ENCODE peak calls at places on chromosomes 12 and 14, in four cellular contexts. B is tibial nerve, K is A549, I is lower leg skin. S is an unnamed sample.

GRCh38 chr12:53483979-53484377 is 15.3 kb downstream of the MAP3K12 start:
- DNase-seq in B (no peak), K (no peak), I (no peak), S (no peak)

GRCh38 chr12:753401-754237 is 1.2 kb downstream of the WNK1 start:
- DNase-seq in I (peak), B (peak), K (no peak), S (peak)

GRCh38 chr14:69093551-69094421 is 59.1 kb downstream of the DCAF5 start:
- DNase-seq in I (no peak), B (no peak), K (no peak), S (no peak)

GRCh38 chr12:91513354-91513753 is 330.7 kb upstream of the DCN start:
- DNase-seq in B (no peak), K (no peak), I (no peak), S (no peak)

GRCh38 chr12:5977556-5977955 is 32.5 kb upstream of the ANO2 start:
- DNase-seq in I (no peak), B (no peak), K (no peak), S (no peak)

GRCh38 chr12:71870409-71870808 is 30.9 kb downstream of the TBC1D15 start:
- DNase-seq in I (no peak), B (no peak), K (no peak), S (no peak)

GRCh38 chr14:23483216-23483854 is 13.8 kb downstream of the NGDN start:
- DNase-seq in B (no peak), K (peak), I (no peak), S (peak)

GRCh38 chr12:12735301-12735700 is 18.1 kb downstream of the CDKN1B start:
- DNase-seq in K (no peak), I (no peak), B (no peak), S (no peak)

GRCh38 chr14:22939684-22940083 is 10.5 kb upstream of the PRMT5 start:
- DNase-seq in B (no peak), K (no peak), I (no peak), S (no peak)

GRCh38 chr12:113587720-113588119 is 116.0 kb upstream of the LHX5 start:
- DNase-seq in K (no peak), B (no peak), I (no peak), S (no peak)

GRCh38 chr14:84006643-84007137 is 1523.3 kb upstream of the FLRT2 start:
- DNase-seq in I (no peak), B (no peak), K (no peak), S (no peak)
- TF ChIP-seq CTCF in I (no peak), B (no peak), K (no peak), S (no peak)

GRCh38 chr14:99633913-99634312 is 11.0 kb upstream of the HHIPL1 start:
- DNase-seq in I (no peak), K (no peak), B (no peak), S (no peak)

GRCh38 chr14:99635116-99635515 is 9.8 kb upstream of the HHIPL1 start:
- DNase-seq in K (no peak), I (no peak), B (no peak), S (no peak)

GRCh38 chr14:99637624-99638023 is 7.3 kb upstream of the HHIPL1 start:
- DNase-seq in B (no peak), K (no peak), I (no peak), S (no peak)

GRCh38 chr14:99634443-99634842 is 10.5 kb upstream of the HHIPL1 start:
- DNase-seq in K (no peak), B (no peak), I (no peak), S (no peak)

DNA sequence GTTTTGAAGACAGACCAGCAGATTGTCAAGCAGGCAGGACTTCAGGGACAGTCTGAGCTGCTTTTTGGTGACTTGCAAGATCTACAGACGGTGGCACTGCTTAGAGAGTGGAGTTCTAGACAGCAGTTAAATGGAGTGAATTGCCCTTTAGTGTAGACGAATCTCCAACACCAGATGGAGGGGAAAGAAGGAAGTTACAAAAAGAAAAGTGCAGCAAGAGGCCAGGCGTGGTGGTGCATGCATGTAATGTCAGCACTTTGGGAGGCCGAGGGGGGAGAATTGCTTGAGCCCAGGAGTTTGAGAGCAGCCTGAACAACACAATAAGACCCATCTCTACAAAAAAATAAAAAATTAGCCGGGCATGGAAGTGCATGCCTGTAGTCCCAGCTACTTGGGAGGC is 8.4 kb upstream of the HHIPL1 start:
- DNase-seq in K (no peak), I (no peak), B (no peak), S (no peak)
- TF ChIP-seq CTCF in K (no peak), I (no peak), B (no peak), S (no peak)

DNA sequence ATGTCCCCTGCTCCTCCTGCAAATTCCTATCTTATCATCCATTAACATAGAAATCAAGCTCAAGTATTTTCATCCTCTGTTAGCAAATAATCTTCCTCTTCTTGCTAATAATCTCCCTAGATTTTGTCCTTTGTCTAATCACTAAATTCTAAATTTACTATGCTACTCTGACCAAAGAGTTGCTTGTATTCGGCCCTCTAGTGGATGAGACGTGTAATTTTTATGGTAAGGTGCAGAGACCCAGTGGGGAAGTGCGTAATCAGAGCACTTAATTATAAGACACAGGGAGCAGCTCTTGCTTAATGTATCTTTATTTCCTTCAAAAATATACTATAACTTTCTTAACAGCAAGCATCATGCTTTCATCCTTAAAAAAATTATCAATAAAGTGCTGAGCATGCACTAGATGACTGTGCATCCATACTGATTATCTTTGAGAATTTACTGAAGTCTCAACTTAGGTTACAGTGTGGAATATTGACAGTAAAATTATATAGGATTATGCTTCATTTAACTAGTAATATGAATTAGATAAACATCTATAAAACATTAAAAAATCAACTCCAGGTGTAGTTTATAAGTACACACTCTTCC is 212.6 kb downstream of the SLC16A7 start:
- DNase-seq in I (no peak), B (no peak), K (peak), S (no peak)
- TF ChIP-seq CTCF in I (peak), B (peak), K (peak), S (peak)

GRCh38 chr12:46373303-46374182 is 970 bp upstream of the SLC38A2 start:
- DNase-seq in B (peak), K (peak), I (peak), S (peak)
- TF ChIP-seq CTCF in B (no peak), K (no peak), I (no peak), S (no peak)

GRCh38 chr12:2083008-2083407 is 30.2 kb downstream of the CACNA1C start:
- DNase-seq in I (no peak), K (no peak), B (no peak), S (no peak)

GRCh38 chr12:2082321-2082720 is 29.5 kb downstream of the CACNA1C start:
- DNase-seq in B (no peak), K (no peak), I (no peak), S (no peak)

GRCh38 chr12:2083561-2083960 is 30.8 kb downstream of the CACNA1C start:
- DNase-seq in K (no peak), I (no peak), B (no peak), S (no peak)

GRCh38 chr12:2080604-2081003 is 27.8 kb downstream of the CACNA1C start:
- DNase-seq in K (no peak), B (no peak), I (no peak), S (no peak)

DNA sequence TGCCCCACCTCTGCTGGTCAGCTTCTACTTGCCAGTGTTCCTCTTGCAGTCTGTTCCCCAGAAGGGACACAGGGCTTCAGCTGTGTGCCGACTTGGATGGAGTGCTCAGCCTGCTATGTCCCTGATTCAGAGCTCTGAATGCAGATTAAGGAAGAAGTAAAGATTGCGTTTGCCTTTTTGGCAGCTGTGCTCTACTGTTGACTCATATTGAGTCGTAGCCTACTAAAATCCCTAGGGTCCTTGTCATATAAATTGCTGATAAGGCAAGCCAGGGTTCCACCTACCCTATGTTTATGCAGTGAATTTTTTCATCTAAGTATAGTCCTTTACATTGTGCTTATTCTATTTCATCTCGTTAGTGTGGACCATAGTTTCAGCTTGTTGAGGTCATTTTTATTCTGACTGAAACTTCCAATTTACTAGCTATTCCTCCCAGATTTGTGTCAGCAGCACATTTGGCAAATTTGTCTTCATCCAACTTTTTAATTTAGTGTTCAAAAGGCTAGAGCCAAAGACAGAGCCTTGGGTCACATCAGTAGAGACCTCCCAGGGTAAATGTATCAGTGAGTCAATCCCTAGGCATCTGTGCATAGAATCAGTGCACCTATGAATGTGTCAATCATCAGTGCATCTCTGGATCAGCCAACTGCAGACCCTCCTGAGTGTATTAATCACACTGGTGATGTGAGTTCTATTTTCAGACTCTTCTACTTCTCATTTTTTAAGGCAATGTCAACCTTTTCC is 31.9 kb downstream of the CACNA1C start:
- DNase-seq in I (no peak), K (no peak), B (peak), S (no peak)
- TF ChIP-seq CTCF in I (no peak), K (no peak), B (no peak), S (no peak)

DNA sequence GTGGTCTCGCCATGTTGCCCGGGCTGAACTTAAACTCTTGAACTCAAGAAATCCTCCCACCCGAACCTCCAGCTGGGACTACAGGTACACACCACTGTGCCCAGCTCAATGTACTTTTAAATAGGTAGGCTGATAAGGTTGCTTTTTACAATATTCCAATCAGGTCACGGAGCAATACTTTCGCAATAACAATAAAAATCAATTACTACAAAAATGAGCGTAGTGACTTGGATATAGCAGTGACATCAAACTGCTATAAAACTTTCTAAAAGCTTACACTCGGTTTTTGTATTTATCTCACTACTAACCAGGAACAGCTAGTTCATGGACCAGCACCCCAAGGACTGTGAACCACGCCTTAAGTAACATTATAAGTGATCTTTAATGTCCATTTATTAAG is 10.5 kb downstream of the SARNP start:
- DNase-seq in K (no peak), I (no peak), B (no peak), S (no peak)
- TF ChIP-seq CTCF in K (no peak), I (no peak), B (no peak), S (no peak)

DNA sequence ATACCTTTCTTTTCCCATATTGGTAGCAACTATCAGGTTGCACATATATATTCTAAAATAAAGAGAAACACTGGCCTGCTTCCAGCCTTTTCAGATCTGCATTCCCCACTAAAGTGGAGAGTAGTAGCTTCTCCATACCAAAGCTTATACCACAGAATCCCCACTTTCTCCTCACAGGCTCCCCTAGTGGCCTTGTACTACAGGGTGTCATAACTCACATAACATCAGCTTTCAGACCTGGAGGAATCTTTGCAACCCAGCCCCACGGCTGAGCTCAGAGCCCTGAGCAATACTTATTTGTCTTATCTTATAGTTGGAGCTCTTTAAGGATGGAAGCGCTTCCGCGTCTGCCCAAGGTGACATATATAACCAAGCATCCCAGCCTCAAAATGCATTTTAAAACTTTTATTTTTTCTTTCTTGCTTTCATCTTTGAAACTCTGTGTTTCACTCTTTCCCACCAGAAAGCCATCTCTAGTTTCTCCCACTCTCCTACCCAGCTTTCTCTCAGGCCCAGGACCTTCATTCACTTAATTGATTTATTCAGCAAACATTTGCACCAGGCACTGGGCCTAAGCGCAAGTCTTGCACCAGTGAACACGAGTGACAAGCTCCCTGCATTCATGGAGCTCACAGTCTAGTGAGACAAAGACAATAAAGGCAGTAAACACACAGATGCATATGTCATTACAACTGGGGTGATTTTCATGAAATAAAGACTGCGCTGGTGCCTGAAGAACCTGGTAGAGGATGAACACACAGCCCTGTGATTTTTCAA is 254.7 kb downstream of the IPO8 start:
- DNase-seq in K (peak), B (no peak), I (no peak), S (peak)
- TF ChIP-seq CTCF in K (no peak), B (no peak), I (no peak), S (peak)

S was measured in nephron progenitor cell.